ENCODE peak calls at places on chromosomes 3 and 15, in four cellular contexts. U is M059J, R is omental fat pad, S is fibroblast of the conjunctiva. Z is an unnamed sample.

GRCh38 chr3:37726445-37727000 is 135.2 kb upstream of the CTDSPL start:
- DNase-seq in U (no peak), R (no peak), S (no peak), Z (no peak)

GRCh38 chr15:65286069-65286703 is 497 bp downstream of the PARP16 start:
- DNase-seq in U (peak; percentile 52), S (no peak), R (no peak), Z (no peak)

GRCh38 chr15:89371145-89372044 is 36.8 kb upstream of the POLG start:
- DNase-seq in S (no peak), U (no peak), R (no peak), Z (no peak)

GRCh38 chr3:23162939-23163338 is 40.2 kb upstream of the UBE2E2 start:
- DNase-seq in U (no peak), R (no peak), S (no peak), Z (no peak)

GRCh38 chr15:49421991-49422390 is 1.1 kb upstream of the FGF7 start:
- DNase-seq in S (peak; percentile 47), R (no peak), U (peak; percentile 40), Z (peak; percentile 40)

GRCh38 chr3:171351676-171352075 is 108.5 kb downstream of the TNIK start:
- DNase-seq in S (peak; percentile 56), U (peak; percentile 100), R (no peak), Z (peak; percentile 84)

GRCh38 chr3:43995078-43995928 is 246.4 kb upstream of the TOPAZ1 start:
- DNase-seq in S (no peak), U (peak; percentile 43), R (no peak), Z (no peak)

GRCh38 chr3:39892068-39892467 is 82.7 kb downstream of the MYRIP start:
- DNase-seq in S (no peak), U (no peak), R (no peak), Z (no peak)

GRCh38 chr15:64877435-64877834 is 34.3 kb upstream of the ANKDD1A start:
- DNase-seq in S (no peak), R (no peak), U (peak; percentile 55), Z (no peak)

GRCh38 chr15:87863152-87863551 is 393.4 kb downstream of the NTRK3 start:
- DNase-seq in S (no peak), U (peak; percentile 28), R (no peak), Z (no peak)

GRCh38 chr15:34652726-34653033 is 69.2 kb upstream of the GOLGA8B start:
- DNase-seq in R (no peak), U (no peak), S (no peak), Z (no peak)

GRCh38 chr15:42157381-42157780 is 945 bp upstream of the PLA2G4F start:
- DNase-seq in R (no peak), S (no peak), U (no peak), Z (no peak)

GRCh38 chr3:197423376-197423775 is 125.0 kb upstream of the DLG1 start:
- DNase-seq in R (no peak), U (no peak), S (no peak), Z (no peak)

GRCh38 chr3:45988804-45989203 is 6.8 kb downstream of the FYCO1 start:
- DNase-seq in R (no peak), S (peak; percentile 38), U (peak; percentile 78), Z (peak; percentile 45)

GRCh38 chr3:106643684-106644161 is 733.5 kb upstream of the CCDC54 start:
- DNase-seq in S (no peak), R (no peak), U (no peak), Z (no peak)

GRCh38 chr3:67292356-67293225 is 294.5 kb downstream of the KBTBD8 start:
- DNase-seq in U (no peak), R (no peak), S (no peak), Z (no peak)

GRCh38 chr3:123521179-123521969 is 63.5 kb downstream of the HACD2 start:
- DNase-seq in R (no peak), U (peak; percentile 15), S (no peak), Z (no peak)

GRCh38 chr3:195043612-195044144 is 227.3 kb downstream of the XXYLT1 start:
- DNase-seq in U (no peak), R (no peak), S (no peak), Z (no peak)

GRCh38 chr3:154229217-154229590 is 95.1 kb downstream of the DHX36 start:
- DNase-seq in S (no peak), R (no peak), U (no peak), Z (no peak)

GRCh38 chr15:94259863-94260262 is 28.5 kb downstream of the MCTP2 start:
- DNase-seq in R (no peak), S (no peak), U (no peak), Z (no peak)

GRCh38 chr3:195221015-195221853 is 49.7 kb downstream of the XXYLT1 start:
- DNase-seq in S (peak; percentile 51), R (peak; percentile 20), U (peak; percentile 51), Z (no peak)

GRCh38 chr15:32923176-32923575 is 205.4 kb downstream of the GREM1 start:
- DNase-seq in R (no peak), S (no peak), U (no peak), Z (no peak)

GRCh38 chr3:192260611-192261010 is 466.7 kb downstream of the FGF12 start:
- DNase-seq in R (no peak), S (no peak), U (no peak), Z (no peak)

GRCh38 chr3:139514741-139515140 is 24.8 kb downstream of the RBP1 start:
- DNase-seq in U (no peak), S (no peak), R (no peak), Z (no peak)

GRCh38 chr3:42937334-42937733 is 31.4 kb downstream of the ZNF662 start:
- DNase-seq in S (no peak), U (no peak), R (no peak), Z (no peak)

GRCh38 chr3:157336252-157337009 is 100.2 kb upstream of the PTX3 start:
- DNase-seq in U (peak; percentile 66), S (no peak), R (no peak), Z (no peak)

GRCh38 chr3:110495201-110495927 is 576.3 kb upstream of the NECTIN3 start:
- DNase-seq in S (no peak), U (peak; percentile 11), R (no peak), Z (no peak)

GRCh38 chr3:172203522-172204258 is 164.3 kb downstream of the FNDC3B start:
- DNase-seq in R (no peak), U (no peak), S (no peak), Z (no peak)

GRCh38 chr3:67619966-67620365 is 34.4 kb downstream of the SUCLG2 start:
- DNase-seq in U (peak; percentile 51), S (no peak), R (no peak), Z (no peak)

GRCh38 chr3:53813229-53813628 is 33.0 kb downstream of the CHDH start:
- DNase-seq in R (no peak), U (no peak), S (no peak), Z (no peak)

GRCh38 chr3:22089284-22089683 is 338.3 kb upstream of the ZNF385D start:
- DNase-seq in S (no peak), U (peak; percentile 15), R (no peak), Z (no peak)

GRCh38 chr3:69659180-69659915 is 79.9 kb upstream of the MITF start:
- DNase-seq in R (no peak), S (no peak), U (no peak), Z (no peak)

GRCh38 chr3:63370094-63370493 is 92.0 kb downstream of the SYNPR start:
- DNase-seq in S (no peak), R (no peak), U (no peak), Z (no peak)

Z was measured in AG09309.